ENCODE peak calls at places on chromosomes 11 and 22, in seven cellular contexts. W is testis, V is psoas muscle, D is coronary artery, U is kidney, R is dorsolateral prefrontal cortex, H is pancreas. K is an unnamed sample.

GRCh38 chr11:69122337-69122641 is 33.4 kb upstream of the SMIM38 start:
- DNase-seq in U (no peak), H (no peak), V (no peak), R (no peak), D (no peak), W (no peak), K (no peak)

GRCh38 chr22:41305646-41306045 is 4.3 kb downstream of the ZC3H7B start:
- DNase-seq in D (no peak), W (no peak), R (no peak), U (no peak), H (no peak), V (peak; percentile 75), K (no peak)

GRCh38 chr22:17563936-17564391 is 666 bp downstream of the SLC25A18 start:
- DNase-seq in U (peak; percentile 25), W (peak; percentile 77), D (no peak), V (no peak), R (no peak), H (no peak), K (no peak)

GRCh38 chr11:114719562-114719961 is 41.2 kb downstream of the NXPE2 start:
- DNase-seq in U (no peak), D (no peak), V (no peak), H (no peak), W (no peak), R (no peak), K (no peak)

GRCh38 chr11:84218318-84218717 is 932.2 kb upstream of the CCDC90B start:
- DNase-seq in U (no peak), H (no peak), W (no peak), R (no peak), V (no peak), D (no peak), K (no peak)

GRCh38 chr11:131422491-131422890 is 52.1 kb downstream of the NTM start:
- DNase-seq in W (no peak), V (no peak), D (no peak), R (no peak), U (no peak), H (no peak), K (no peak)

GRCh38 chr22:20785415-20785814 is 11.5 kb downstream of the SERPIND1 start:
- DNase-seq in H (no peak), R (no peak), U (no peak), V (no peak), D (no peak), W (no peak), K (no peak)

GRCh38 chr11:28142724-28143123 is 34.5 kb downstream of the METTL15 start:
- DNase-seq in V (no peak), H (no peak), W (no peak), U (no peak), D (no peak), R (no peak), K (no peak)

GRCh38 chr22:46612341-46612903 is 7.8 kb upstream of the GRAMD4 start:
- DNase-seq in V (no peak), D (no peak), R (no peak), U (no peak), W (no peak), H (no peak), K (no peak)

GRCh38 chr22:24937114-24937513 is 9.4 kb downstream of the LHFPL7 start:
- DNase-seq in V (no peak), R (no peak), W (no peak), H (no peak), D (no peak), U (no peak), K (no peak)

GRCh38 chr11:19777032-19777341 is 64.3 kb downstream of the NAV2 start:
- DNase-seq in H (peak; percentile 59), R (no peak), V (no peak), D (peak; percentile 74), U (peak; percentile 77), W (no peak), K (no peak)

GRCh38 chr22:49450521-49450920 is 377.2 kb downstream of the BRD1 start:
- DNase-seq in V (no peak), H (no peak), D (no peak), W (no peak), R (no peak), U (no peak), K (no peak)

GRCh38 chr11:119193626-119194025 is 8.4 kb downstream of the NHERF4 start:
- DNase-seq in H (no peak), W (no peak), D (no peak), U (no peak), R (peak; percentile 18), V (no peak), K (no peak)

GRCh38 chr22:37120569-37121340 is 11.2 kb upstream of the TMPRSS6 start:
- DNase-seq in W (no peak), D (no peak), V (no peak), U (no peak), H (no peak), R (no peak), K (no peak)

GRCh38 chr11:134696455-134696854 is 284.4 kb upstream of the B3GAT1 start:
- DNase-seq in W (no peak), H (no peak), V (no peak), U (no peak), D (no peak), R (no peak), K (no peak)

DNA sequence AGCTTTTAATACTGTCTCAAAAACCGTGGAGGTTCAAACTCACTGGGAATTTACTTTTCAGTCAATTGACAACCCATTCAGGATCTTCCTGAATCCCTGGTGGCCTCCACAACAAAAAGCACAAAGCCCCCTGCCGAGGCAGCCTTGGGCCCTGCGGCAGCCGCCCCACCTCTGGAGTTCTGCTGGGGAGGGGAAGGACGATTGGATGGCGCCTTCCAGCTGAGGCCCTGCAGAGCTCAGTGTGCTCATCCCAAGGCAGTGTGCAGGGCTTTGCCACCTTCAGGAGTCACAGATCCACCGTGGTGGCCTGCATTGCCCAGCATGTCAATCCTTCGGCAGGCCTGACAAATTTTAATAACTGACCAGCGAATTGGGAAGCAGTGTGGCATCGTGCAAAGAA is 7.4 kb downstream of the ZFTA start:
- DNase-seq in W (no peak), D (no peak), V (no peak), H (no peak), U (no peak), R (no peak), K (no peak)
- H3K4me3 ChIP-seq in W (no peak overlapping the region), D (no peak overlapping the region), V (no peak overlapping the region), H (no peak overlapping the region), U (no peak overlapping the region), R (no peak overlapping the region), K (no peak overlapping the region)

GRCh38 chr11:9280655-9281301 is 15.6 kb upstream of the DENND5A start:
- DNase-seq in H (no peak), V (no peak), R (no peak), W (no peak), D (no peak), U (no peak), K (peak; percentile 56)

GRCh38 chr11:9273430-9274336 is 8.5 kb upstream of the DENND5A start:
- DNase-seq in V (no peak), R (no peak), D (no peak), U (no peak), H (no peak), W (no peak), K (peak; percentile 26)

GRCh38 chr11:9274499-9275228 is 9.5 kb upstream of the DENND5A start:
- DNase-seq in W (no peak), H (no peak), V (no peak), U (no peak), R (no peak), D (no peak), K (no peak)

GRCh38 chr11:9277176-9277575 is 12.0 kb upstream of the DENND5A start:
- DNase-seq in U (no peak), R (no peak), H (no peak), D (no peak), W (no peak), V (no peak), K (peak; percentile 21)

DNA sequence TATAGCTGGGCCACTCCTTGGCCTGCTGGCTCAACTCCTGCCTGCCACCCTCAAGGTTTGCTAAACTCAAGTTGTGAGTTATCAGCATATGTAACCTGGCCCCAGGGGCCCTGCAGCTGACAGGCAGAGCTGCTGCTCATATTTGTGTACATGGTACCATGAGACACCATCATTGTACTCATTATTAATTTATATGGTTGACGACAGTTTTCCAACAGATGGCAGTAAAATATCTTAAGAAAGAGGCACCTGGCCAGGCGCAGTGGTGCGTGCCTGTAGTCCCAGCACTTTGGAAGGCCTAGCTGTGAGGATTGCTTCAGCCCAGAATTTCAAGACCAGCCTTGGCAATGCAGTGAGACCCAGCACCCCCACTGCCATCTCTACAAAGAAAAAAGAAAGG is 11.4 kb upstream of the DENND5A start:
- DNase-seq in R (no peak), H (no peak), W (no peak), V (no peak), D (no peak), U (no peak), K (no peak)
- TF ChIP-seq CTCF in R (no peak), H (no peak), W (no peak), V (no peak), D (no peak), U (no peak), K (no peak)

GRCh38 chr22:43706558-43707328 is 105.4 kb downstream of the EFCAB6 start:
- DNase-seq in R (no peak), D (no peak), U (no peak), H (no peak), V (no peak), W (no peak), K (no peak)

GRCh38 chr22:43711681-43712080 is 100.4 kb downstream of the EFCAB6 start:
- DNase-seq in R (no peak), H (no peak), U (no peak), V (no peak), W (no peak), D (no peak), K (no peak)

GRCh38 chr22:43706151-43706550 is 106.0 kb downstream of the EFCAB6 start:
- DNase-seq in R (no peak), D (no peak), U (no peak), W (no peak), V (no peak), H (no peak), K (no peak)

GRCh38 chr22:43704051-43704450 is 108.1 kb downstream of the EFCAB6 start:
- DNase-seq in R (no peak), V (no peak), D (no peak), U (no peak), H (no peak), W (no peak), K (no peak)

GRCh38 chr22:43707650-43708049 is 104.5 kb downstream of the EFCAB6 start:
- DNase-seq in R (no peak), V (no peak), U (no peak), W (no peak), D (no peak), H (no peak), K (no peak)
- H3K27ac ChIP-seq in R (no peak overlapping the region), V (no peak overlapping the region), U (no peak overlapping the region), W (no peak overlapping the region), D (no peak overlapping the region), H (no peak overlapping the region), K (no peak overlapping the region)

DNA sequence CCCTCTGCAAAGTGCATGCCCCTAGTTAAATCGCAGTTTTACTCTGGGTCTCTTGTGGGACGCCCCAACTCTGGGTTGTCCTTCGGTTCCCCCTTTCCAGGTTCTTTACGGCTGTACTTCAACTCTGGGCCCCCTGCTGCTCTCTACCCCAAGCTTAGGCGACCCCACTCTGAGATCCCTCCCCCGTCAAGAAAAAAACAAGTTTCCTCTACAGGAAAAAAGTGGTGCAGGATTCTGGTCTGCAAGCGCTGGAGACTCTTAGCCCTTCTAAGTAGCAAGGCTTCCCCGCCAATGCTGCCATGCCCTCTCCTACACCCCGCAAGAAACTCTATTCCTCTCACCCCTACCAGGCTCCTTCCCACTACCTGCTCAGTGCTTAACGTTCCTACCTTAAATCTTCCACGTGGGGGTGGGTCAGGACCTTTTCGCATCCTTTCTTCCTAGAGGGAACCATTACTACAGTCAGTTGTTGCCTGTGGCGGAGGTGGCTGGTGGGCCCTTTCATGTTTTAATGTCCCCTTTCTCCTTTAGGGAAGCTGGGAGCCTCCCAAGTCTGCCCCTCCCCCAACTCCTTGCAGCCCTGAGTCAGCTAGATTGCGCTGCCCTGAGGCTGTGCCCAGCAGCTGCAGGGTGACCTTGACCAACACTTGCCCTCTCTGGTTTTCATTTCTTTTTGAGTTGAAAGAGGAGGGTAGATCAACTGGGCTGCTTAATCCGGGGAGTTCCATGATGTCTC is 1.4 kb downstream of the NEFH start:
- DNase-seq in U (no peak), D (no peak), R (no peak), W (peak; percentile 73), V (no peak), H (peak; percentile 36), K (no peak)
- H3K4me3 ChIP-seq in U (no peak overlapping the region), D (peak overlapping the region; percentile 59), R (peak overlapping the region; percentile 44), W (peak overlapping the region; percentile 51), V (peak overlapping the region; percentile 42), H (no peak overlapping the region), K (peak overlapping the region; percentile 38)